ENCODE peak calls at places on chromosome 1, in eight cellular contexts. R, Y, F, O, H, K, J and C are unnamed samples. For H3K27me3, the result is how much of the 10 kb centered on the place peaks cover.

GRCh38 chr1:28172690-28173150 is 3.8 kb downstream of the PTAFR start:
- DNase-seq in R (no peak), Y (no peak), F (no peak), O (no peak), H (no peak), K (no peak), J (no peak), C (peak)

GRCh38 chr1:172893146-172893841 is 157.4 kb downstream of the TNFSF18 start:
- DNase-seq in R (no peak), Y (no peak), F (no peak), O (no peak), H (no peak), K (no peak), J (no peak), C (no peak)

GRCh38 chr1:201911827-201912571 is 23.3 kb downstream of the SHISA4 start:
- DNase-seq in R (no peak), Y (no peak), F (no peak), O (no peak), H (no peak), K (no peak), J (no peak), C (no peak)

GRCh38 chr1:186210258-186210657 is 164.8 kb downstream of the TPR start:
- DNase-seq in R (no peak), Y (no peak), F (no peak), O (no peak), H (no peak), K (no peak), J (no peak), C (no peak)

GRCh38 chr1:2554621-2555387 is 1.4 kb upstream of the TNFRSF14 start:
- DNase-seq in R (peak), Y (no peak), F (no peak), O (no peak), H (no peak), K (peak), J (no peak), C (no peak)

GRCh38 chr1:30505853-30506784 is 217.3 kb downstream of the MATN1 start:
- DNase-seq in R (no peak), Y (no peak), F (no peak), O (no peak), H (no peak), K (no peak), J (no peak), C (no peak)

GRCh38 chr1:5637171-5637570 is 355.1 kb downstream of the NPHP4 start:
- DNase-seq in R (no peak), Y (no peak), F (no peak), O (no peak), H (no peak), K (no peak), J (peak), C (no peak)

GRCh38 chr1:95006681-95007080 is 66.1 kb downstream of the ALG14 start:
- DNase-seq in R (no peak), Y (peak), F (no peak), O (peak), H (no peak), K (no peak), J (no peak), C (no peak)

GRCh38 chr1:174769961-174770549 is 229.7 kb upstream of the CACYBP start:
- DNase-seq in R (no peak), Y (peak), F (no peak), O (peak), H (peak), K (peak), J (no peak), C (no peak)

GRCh38 chr1:41739061-41739955 is 179.4 kb downstream of the HIVEP3 start:
- DNase-seq in R (peak), Y (peak), F (peak), O (peak), H (no peak), K (no peak), J (peak), C (peak)

GRCh38 chr1:91513160-91513559 is 12.5 kb downstream of the CDC7 start:
- DNase-seq in R (no peak), Y (no peak), F (no peak), O (peak), H (no peak), K (no peak), J (no peak), C (no peak)

GRCh38 chr1:26069941-26070807 is 2.7 kb upstream of the TRIM63 start:
- DNase-seq in R (no peak), Y (no peak), F (no peak), O (no peak), H (no peak), K (no peak), J (no peak), C (no peak)

GRCh38 chr1:10606070-10606469 is 131.3 kb downstream of the PEX14 start:
- DNase-seq in R (no peak), Y (no peak), F (no peak), O (no peak), H (no peak), K (no peak), J (peak), C (no peak)

GRCh38 chr1:234197839-234198238 is 175.4 kb upstream of the COA6 start:
- DNase-seq in R (no peak), Y (no peak), F (no peak), O (no peak), H (no peak), K (no peak), J (no peak), C (no peak)

GRCh38 chr1:57307382-57307781 is 116.5 kb downstream of the DAB1 start:
- DNase-seq in R (no peak), Y (no peak), F (no peak), O (no peak), H (no peak), K (peak), J (peak), C (no peak)

GRCh38 chr1:228081578-228082259 is 789 bp upstream of the ARF1 start:
- DNase-seq in R (peak), Y (no peak), F (peak), O (no peak), H (peak), K (peak), J (no peak), C (peak)

GRCh38 chr1:98342556-98342955 is 319.0 kb upstream of the SNX7 start:
- DNase-seq in R (no peak), Y (no peak), F (no peak), O (peak), H (no peak), K (no peak), J (no peak), C (no peak)

GRCh38 chr1:31976401-31976800 is 37.3 kb upstream of the KHDRBS1 start:
- DNase-seq in R (no peak), Y (no peak), F (no peak), O (peak), H (no peak), K (no peak), J (no peak), C (no peak)

GRCh38 chr1:30196457-30196856 is 526.9 kb downstream of the MATN1 start:
- DNase-seq in R (no peak), Y (no peak), F (no peak), O (no peak), H (no peak), K (no peak), J (no peak), C (no peak)

GRCh38 chr1:3770047-3770765 is 2.3 kb upstream of the SMIM1 start:
- DNase-seq in R (no peak), Y (no peak), F (no peak), O (no peak), H (no peak), K (no peak), J (no peak), C (no peak)

GRCh38 chr1:21514245-21514644 is 5.0 kb downstream of the ALPL start:
- DNase-seq in R (no peak), Y (no peak), F (no peak), O (no peak), H (no peak), K (no peak), J (no peak), C (no peak)

GRCh38 chr1:169472759-169473158 is 13.0 kb downstream of the SLC19A2 start:
- DNase-seq in R (no peak), Y (no peak), F (no peak), O (no peak), H (no peak), K (no peak), J (no peak), C (no peak)

GRCh38 chr1:10271090-10271489 is 60.7 kb downstream of the KIF1B start:
- DNase-seq in R (no peak), Y (no peak), F (no peak), O (no peak), H (no peak), K (no peak), J (no peak), C (no peak)

GRCh38 chr1:75034376-75034775 is 99.8 kb upstream of the LHX8 start:
- DNase-seq in R (no peak), Y (no peak), F (no peak), O (no peak), H (no peak), K (no peak), J (no peak), C (no peak)

GRCh38 chr1:31955917-31956736 is 18.0 kb upstream of the PTP4A2 start:
- DNase-seq in R (peak), Y (peak), F (peak), O (peak), H (no peak), K (peak), J (peak), C (peak)

GRCh38 chr1:225750420-225750819 is 27.2 kb upstream of the SRP9 start:
- DNase-seq in R (no peak), Y (no peak), F (no peak), O (no peak), H (no peak), K (no peak), J (no peak), C (no peak)

GRCh38 chr1:29179641-29180184 is 2.0 kb downstream of the SRSF4 start:
- DNase-seq in R (no peak), Y (no peak), F (no peak), O (no peak), H (no peak), K (no peak), J (no peak), C (no peak)

DNA sequence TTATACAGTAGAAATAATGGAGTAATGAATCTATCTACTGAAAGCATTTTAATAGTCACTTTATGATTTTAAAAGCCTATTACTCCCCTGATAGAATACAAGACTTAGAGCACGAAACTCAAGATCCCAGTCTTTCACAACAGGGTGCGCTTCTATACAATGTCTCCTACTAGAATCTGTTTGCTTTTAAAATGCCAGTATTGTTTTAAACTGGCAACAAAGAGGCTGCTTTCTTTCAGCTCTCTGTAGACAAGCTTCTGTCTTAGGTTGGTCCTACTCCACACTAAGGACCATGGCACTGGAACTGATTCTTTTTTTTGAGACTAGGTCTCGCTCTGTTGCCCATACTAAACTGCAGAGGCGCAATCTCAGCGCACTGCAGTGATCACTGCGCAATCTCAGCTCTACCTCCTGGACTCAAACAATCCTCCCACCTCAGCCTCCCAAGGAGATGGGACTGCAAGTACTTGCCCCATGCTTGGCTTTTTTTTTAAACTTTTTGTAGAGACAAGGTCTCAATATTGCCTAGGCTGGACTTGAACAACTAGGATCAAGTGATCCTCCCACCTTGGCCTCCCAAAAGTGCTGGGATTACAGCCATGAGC is 4.8 kb downstream of the DCAF8 start:
- DNase-seq in R (no peak), Y (no peak), F (no peak), O (no peak), H (no peak), K (peak), J (no peak), C (no peak)
- H3K27me3 ChIP-seq in R (under half), Y (under half), F (under half), O (under half), H (under half), K (under half), J (under half), C (under half)

GRCh38 chr1:244106837-244107491 is 55.9 kb downstream of the ZBTB18 start:
- DNase-seq in R (no peak), Y (no peak), F (no peak), O (no peak), H (no peak), K (no peak), J (no peak), C (no peak)
- H3K27me3 ChIP-seq in R (under half), Y (under half), F (under half), O (under half), H (under half), K (under half), J (under half), C (under half)

DNA sequence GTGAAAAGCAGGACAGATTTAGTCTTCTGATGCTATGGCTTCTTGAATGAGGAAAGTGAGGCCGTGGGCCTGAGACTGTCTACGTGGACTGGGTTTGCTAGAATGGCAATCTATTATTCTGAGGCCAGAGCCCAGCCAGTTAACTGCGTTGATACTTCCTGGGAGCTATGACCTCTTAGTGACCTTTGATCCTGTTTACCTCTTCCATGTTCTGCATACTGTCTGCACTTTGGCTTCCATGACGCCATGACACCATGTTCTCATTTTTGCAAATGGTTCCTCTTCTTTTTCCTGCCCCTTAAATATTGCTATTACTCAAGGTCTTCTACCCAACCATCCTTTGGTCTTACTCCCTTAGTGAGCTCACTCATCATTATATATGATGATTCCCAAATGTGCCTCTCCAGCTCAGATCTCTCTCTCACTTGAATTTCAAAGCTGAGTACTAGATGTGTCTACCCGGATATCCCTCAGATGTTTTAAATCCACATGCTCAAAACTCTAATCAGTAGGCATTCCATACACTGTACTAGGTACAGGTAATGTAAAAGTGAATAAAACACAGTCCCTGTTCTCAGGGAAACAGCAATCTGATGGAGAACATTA is 66.1 kb upstream of the ATP1A1 start:
- DNase-seq in R (no peak), Y (no peak), F (no peak), O (no peak), H (no peak), K (no peak), J (no peak), C (no peak)
- H3K27me3 ChIP-seq in R (under half), Y (under half), F (under half), O (under half), H (under half), K (under half), J (under half), C (under half)

DNA sequence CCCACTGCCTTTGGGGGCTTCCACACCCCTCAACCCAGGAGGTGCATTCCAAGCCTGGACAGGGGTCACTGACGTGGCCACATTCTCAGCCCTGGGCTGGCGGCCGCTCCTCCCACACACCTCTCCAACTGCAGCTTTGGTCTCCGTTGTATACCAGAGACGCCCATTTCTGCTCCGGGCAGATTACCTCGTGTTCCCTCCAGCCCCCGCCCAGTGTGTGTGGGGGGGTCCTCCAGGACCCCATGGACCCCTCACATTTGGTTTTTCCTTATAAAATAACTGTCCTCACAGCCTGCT is 6.1 kb downstream of the RNF223 start:
- DNase-seq in R (no peak), Y (no peak), F (no peak), O (no peak), H (no peak), K (no peak), J (no peak), C (no peak)
- H3K27me3 ChIP-seq in R (under half), Y (under half), F (half or more), O (under half), H (under half), K (under half), J (under half), C (under half)

GRCh38 chr1:22598736-22599135 is 35.4 kb downstream of the EPHA8 start:
- DNase-seq in R (no peak), Y (no peak), F (no peak), O (no peak), H (no peak), K (no peak), J (no peak), C (peak)
- H3K27me3 ChIP-seq in R (under half), Y (under half), F (half or more), O (half or more), H (under half), K (under half), J (under half), C (under half)